ENCODE peak calls at places on chromosomes 5 and 9, in five cellular contexts. Q is naive thymus-derived CD4-positive, alpha-beta T cell; F is CD4-positive, CD25-positive, alpha-beta regulatory T cell; Z is HCT116; M is ascending aorta. K is an unnamed sample.

GRCh38 chr9:131312822-131313770 is 23.6 kb downstream of the PLPP7 start:
- DNase-seq in F (no peak), M (no peak), Z (no peak), Q (no peak), K (no peak)

GRCh38 chr9:109640232-109641078 is 139.5 kb upstream of the PALM2AKAP2 start:
- DNase-seq in Z (no peak), F (no peak), Q (no peak), M (no peak), K (no peak)

GRCh38 chr9:113508111-113508749 is 44.7 kb downstream of the RGS3 start:
- DNase-seq in Z (peak), M (no peak), F (no peak), Q (no peak), K (no peak)

GRCh38 chr9:89597711-89598707 is 6.8 kb upstream of the GADD45G start:
- DNase-seq in Q (peak), Z (no peak), F (peak), M (no peak), K (peak)

GRCh38 chr5:173458819-173459218 is 130.6 kb upstream of the STC2 start:
- DNase-seq in F (no peak), M (no peak), Q (no peak), Z (no peak), K (no peak)

GRCh38 chr5:173928871-173929574 is 40.9 kb downstream of the CPEB4 start:
- DNase-seq in Z (no peak), F (no peak), Q (no peak), M (no peak), K (no peak)

GRCh38 chr5:142438573-142438972 is 113.8 kb upstream of the SPRY4 start:
- DNase-seq in Z (no peak), M (no peak), Q (no peak), F (no peak), K (no peak)

GRCh38 chr9:37430841-37431597 is 8.5 kb downstream of the GRHPR start:
- DNase-seq in Z (no peak), F (no peak), Q (no peak), M (no peak), K (no peak)

GRCh38 chr9:93237535-93237934 is 53.6 kb downstream of the WNK2 start:
- DNase-seq in Q (no peak), M (no peak), Z (no peak), F (no peak), K (no peak)

GRCh38 chr9:136297016-136297691 is 6.7 kb downstream of the CCDC187 start:
- DNase-seq in Q (no peak), M (no peak), F (no peak), Z (no peak), K (no peak)

GRCh38 chr5:55897905-55898304 is 46.7 kb downstream of the IL31RA start:
- DNase-seq in F (no peak), Q (no peak), M (no peak), Z (no peak), K (peak)

GRCh38 chr9:4366649-4367330 is 66.9 kb upstream of the GLIS3 start:
- DNase-seq in F (no peak), Z (peak), M (no peak), Q (peak), K (peak)

GRCh38 chr9:89478821-89479668 is 18.9 kb downstream of the SEMA4D start:
- DNase-seq in Z (no peak), Q (no peak), F (no peak), M (no peak), K (no peak)

GRCh38 chr9:136550439-136551085 is 4.7 kb upstream of the NOTCH1 start:
- DNase-seq in M (no peak), F (no peak), Q (no peak), Z (no peak), K (no peak)

DNA sequence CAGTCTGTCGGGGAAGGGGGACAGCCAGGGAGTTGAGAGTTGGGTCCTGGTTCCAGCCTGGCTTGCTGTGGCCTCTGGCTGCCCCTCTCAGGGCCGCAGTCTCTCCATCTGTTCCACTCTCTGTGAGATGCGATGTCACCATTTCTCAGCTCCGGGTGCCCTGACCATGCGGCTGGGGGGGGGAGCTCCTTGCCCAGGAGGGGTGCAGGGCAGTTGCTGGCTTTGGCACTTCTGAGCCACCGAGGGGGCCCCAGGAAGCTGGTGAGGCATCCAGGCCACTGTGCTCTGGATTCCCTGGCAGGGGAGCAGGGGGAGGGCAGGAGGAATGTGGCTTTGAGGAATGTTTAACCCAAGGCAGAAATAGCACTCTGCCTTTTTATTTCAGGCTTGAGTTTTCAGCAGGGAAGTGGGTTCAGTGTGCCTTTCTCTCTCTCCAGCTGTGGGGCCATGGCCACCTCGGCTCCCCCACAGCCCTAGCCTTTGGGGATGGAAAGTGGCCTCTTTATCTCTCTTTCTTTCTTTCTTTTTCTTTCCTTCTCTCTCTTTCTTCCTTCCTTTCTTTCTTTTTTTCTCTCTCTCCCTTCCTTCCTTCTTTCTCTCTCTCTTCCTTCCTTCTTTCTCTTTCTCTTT is 11.0 kb downstream of the NCS1 start:
- DNase-seq in Q (no peak), F (no peak), M (no peak), Z (no peak), K (no peak)
- H3K4me3 ChIP-seq in Q (no peak), F (no peak), M (peak), Z (no peak), K (no peak)

DNA sequence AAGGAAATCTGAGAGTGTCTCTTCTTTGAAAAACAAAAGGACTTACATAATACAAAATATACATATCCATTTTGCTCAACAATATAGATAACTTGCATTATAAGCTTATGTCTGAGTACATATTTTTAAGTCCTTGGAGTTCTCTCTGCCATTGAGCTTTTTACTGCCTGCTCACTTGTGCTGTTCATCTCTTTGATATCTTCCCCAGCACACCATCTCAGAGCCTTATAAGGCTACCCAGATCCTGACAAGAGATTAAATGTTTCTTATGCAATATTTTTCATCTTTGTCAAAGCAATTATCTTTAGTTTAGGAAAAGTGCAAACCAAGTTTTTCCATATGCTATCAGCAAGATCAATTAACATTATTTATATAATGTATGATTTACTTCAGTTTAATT is 60.7 kb upstream of the ITGA1 start:
- DNase-seq in M (no peak), Q (peak), Z (no peak), F (no peak), K (no peak)
- H3K27ac ChIP-seq in M (no peak), Q (peak), Z (no peak), F (no peak), K (peak)

GRCh38 chr9:97405551-97405950 is 6.3 kb upstream of the TDRD7 start:
- DNase-seq in Q (no peak), M (no peak), Z (no peak), F (no peak), K (no peak)
- H3K4me3 ChIP-seq in Q (no peak), M (no peak), Z (no peak), F (no peak), K (no peak)

GRCh38 chr5:172456076-172456800 is 1.9 kb upstream of the SH3PXD2B start:
- DNase-seq in Z (no peak), M (no peak), F (no peak), Q (no peak), K (no peak)
- H3K27ac ChIP-seq in Z (peak), M (no peak), F (no peak), Q (no peak), K (peak)

GRCh38 chr5:26828294-26828693 is 210.1 kb downstream of the CDH9 start:
- DNase-seq in Z (no peak), M (no peak), Q (no peak), F (no peak), K (no peak)
- H3K4me3 ChIP-seq in Z (no peak), M (no peak), Q (no peak), F (no peak), K (no peak)

GRCh38 chr5:93206203-93206602 is 374.8 kb downstream of the NR2F1-AS1 start:
- DNase-seq in Z (no peak), M (no peak), F (no peak), Q (no peak), K (no peak)

GRCh38 chr5:93209476-93209875 is 371.5 kb downstream of the NR2F1-AS1 start:
- DNase-seq in F (no peak), Q (no peak), Z (no peak), M (no peak), K (no peak)

GRCh38 chr5:93208156-93208895 is 372.7 kb downstream of the NR2F1-AS1 start:
- DNase-seq in M (no peak), Q (no peak), Z (no peak), F (no peak), K (no peak)
- H3K27ac ChIP-seq in M (no peak), Q (no peak), Z (no peak), F (no peak), K (no peak)

GRCh38 chr9:91117959-91118651 is 243.6 kb downstream of the AUH start:
- DNase-seq in M (peak), F (no peak), Q (no peak), Z (no peak), K (peak)
- H3K4me3 ChIP-seq in M (peak), F (no peak), Q (no peak), Z (no peak), K (peak)

GRCh38 chr5:177303925-177304391 is 359 bp downstream of the PRELID1 start:
- DNase-seq in Z (no peak), Q (no peak), F (no peak), M (no peak), K (no peak)
- H3K27ac ChIP-seq in Z (peak), Q (peak), F (peak), M (peak), K (peak)